ENCODE peak calls at places on chromosomes 5 and 9, in four cellular contexts. One of them, this sample, is unnamed.

GRCh38 chr5:5146530-5147160 is 6.5 kb downstream of the ADAMTS16 start:
- DNase-seq in Panc1: no peak
- DNase-seq in heart left ventricle: no peak
- DNase-seq in lower leg skin: no peak
- DNase-seq in this sample: peak; percentile 72

GRCh38 chr5:66436721-66437120 is 159.5 kb upstream of the MAST4 start:
- DNase-seq in lower leg skin: no peak
- DNase-seq in heart left ventricle: peak; percentile 37
- DNase-seq in Panc1: no peak
- DNase-seq in this sample: no peak

GRCh38 chr5:119328753-119329602 is 26.8 kb upstream of the TNFAIP8 start:
- DNase-seq in Panc1: no peak
- DNase-seq in heart left ventricle: no peak
- DNase-seq in lower leg skin: no peak
- DNase-seq in this sample: peak; percentile 46

GRCh38 chr9:126804198-126804695 is 593 bp upstream of the ZBTB43 start:
- DNase-seq in heart left ventricle: no peak
- DNase-seq in Panc1: no peak
- DNase-seq in lower leg skin: peak; percentile 43
- DNase-seq in this sample: no peak

GRCh38 chr9:752201-752600 is 89.3 kb upstream of the DMRT1 start:
- DNase-seq in lower leg skin: peak; percentile 76
- DNase-seq in Panc1: no peak
- DNase-seq in heart left ventricle: no peak
- DNase-seq in this sample: peak; percentile 98

GRCh38 chr9:117414220-117414905 is 494 bp downstream of the ASTN2 start:
- DNase-seq in lower leg skin: peak; percentile 80
- DNase-seq in heart left ventricle: peak; percentile 29
- DNase-seq in Panc1: no peak
- DNase-seq in this sample: peak; percentile 1

GRCh38 chr9:130343445-130343918 is 77.9 kb downstream of the HMCN2 start:
- DNase-seq in lower leg skin: no peak
- DNase-seq in Panc1: no peak
- DNase-seq in heart left ventricle: no peak
- DNase-seq in this sample: no peak

GRCh38 chr9:5453004-5453403 is 2.7 kb downstream of the CD274 start:
- DNase-seq in lower leg skin: no peak
- DNase-seq in Panc1: no peak
- DNase-seq in heart left ventricle: no peak
- DNase-seq in this sample: no peak

GRCh38 chr5:95924720-95925119 is 36.9 kb downstream of the ELL2 start:
- DNase-seq in lower leg skin: no peak
- DNase-seq in heart left ventricle: no peak
- DNase-seq in Panc1: no peak
- DNase-seq in this sample: no peak

GRCh38 chr9:107483666-107484065 is 5.9 kb downstream of the KLF4 start:
- DNase-seq in heart left ventricle: no peak
- DNase-seq in lower leg skin: peak; percentile 6
- DNase-seq in Panc1: no peak
- DNase-seq in this sample: peak; percentile 30
- H3K4me3 ChIP-seq in heart left ventricle: peak overlapping the region; percentile 77
- H3K4me3 ChIP-seq in lower leg skin: no peak overlapping the region
- H3K4me3 ChIP-seq in Panc1: no peak overlapping the region
- H3K4me3 ChIP-seq in this sample: no peak overlapping the region

GRCh38 chr5:123950701-123951100 is 438.7 kb downstream of the CSNK1G3 start:
- DNase-seq in heart left ventricle: no peak
- DNase-seq in lower leg skin: no peak
- DNase-seq in Panc1: no peak
- DNase-seq in this sample: peak; percentile 38

GRCh38 chr5:123949043-123949804 is 437.2 kb downstream of the CSNK1G3 start:
- DNase-seq in lower leg skin: no peak
- DNase-seq in heart left ventricle: no peak
- DNase-seq in Panc1: no peak
- DNase-seq in this sample: no peak

GRCh38 chr5:123951204-123951977 is 439.4 kb downstream of the CSNK1G3 start:
- DNase-seq in Panc1: peak; percentile 84
- DNase-seq in heart left ventricle: no peak
- DNase-seq in lower leg skin: no peak
- DNase-seq in this sample: peak; percentile 98

GRCh38 chr5:123947797-123948196 is 435.8 kb downstream of the CSNK1G3 start:
- DNase-seq in lower leg skin: no peak
- DNase-seq in Panc1: no peak
- DNase-seq in heart left ventricle: no peak
- DNase-seq in this sample: no peak

GRCh38 chr5:123949807-123950206 is 437.8 kb downstream of the CSNK1G3 start:
- DNase-seq in lower leg skin: no peak
- DNase-seq in heart left ventricle: no peak
- DNase-seq in Panc1: no peak
- DNase-seq in this sample: no peak
- TF ChIP-seq CTCF in lower leg skin: no peak
- TF ChIP-seq CTCF in heart left ventricle: no peak
- TF ChIP-seq CTCF in Panc1: no peak
- TF ChIP-seq CTCF in this sample: no peak

DNA sequence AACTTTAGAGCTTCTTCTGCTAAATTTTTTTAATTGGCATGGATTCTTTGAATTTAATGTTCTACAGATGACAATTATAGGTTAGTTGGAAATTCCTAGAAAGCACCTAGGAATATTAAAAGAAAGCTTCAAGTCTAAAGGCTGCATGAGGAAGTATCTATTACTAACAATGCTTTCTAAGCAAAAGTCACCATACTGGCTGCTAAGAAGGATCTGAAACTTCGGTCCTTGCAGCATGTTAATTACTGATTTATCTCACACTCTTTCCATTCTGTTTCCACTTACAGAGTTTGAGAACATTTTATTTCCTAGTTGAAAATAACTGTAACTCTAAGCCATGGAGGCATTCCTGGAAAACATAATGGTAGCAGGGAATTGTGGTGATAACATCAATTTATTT is 8.4 kb downstream of the SEMA6A start:
- DNase-seq in heart left ventricle: no peak
- DNase-seq in Panc1: no peak
- DNase-seq in lower leg skin: no peak
- DNase-seq in this sample: no peak
- H3K4me3 ChIP-seq in heart left ventricle: no peak overlapping the region
- H3K4me3 ChIP-seq in Panc1: no peak overlapping the region
- H3K4me3 ChIP-seq in lower leg skin: no peak overlapping the region
- H3K4me3 ChIP-seq in this sample: no peak overlapping the region

DNA sequence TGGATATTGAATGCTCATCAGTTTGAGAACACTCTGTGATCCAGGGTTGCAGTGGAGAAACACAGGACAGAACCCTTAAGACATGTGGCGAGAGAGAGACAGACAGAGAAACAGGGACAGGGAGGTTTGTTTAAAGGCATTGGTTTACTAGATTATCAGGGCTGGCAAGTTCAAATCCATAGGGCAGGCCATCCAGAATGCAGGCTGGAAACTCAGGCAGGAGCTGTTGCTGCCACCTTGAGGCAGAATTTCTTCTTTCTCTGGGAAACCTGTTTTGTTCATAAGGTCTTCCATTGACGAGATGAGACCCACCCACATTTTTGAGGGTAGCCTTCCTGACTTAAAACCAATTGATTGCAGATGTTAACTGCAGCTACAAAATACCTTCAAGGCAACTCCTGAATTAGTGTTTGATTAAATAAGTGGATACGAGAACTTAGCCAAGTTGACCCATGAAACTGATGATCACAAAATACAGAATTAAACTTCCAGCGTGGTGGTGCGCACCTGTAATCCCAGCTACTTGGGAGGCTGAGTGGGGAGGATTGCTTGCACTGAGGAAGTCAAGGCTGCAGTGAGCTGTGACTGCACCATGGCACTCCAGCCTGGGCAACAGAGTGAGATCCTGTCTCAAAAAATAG is 55.9 kb downstream of the NSUN2 start:
- DNase-seq in heart left ventricle: no peak
- DNase-seq in Panc1: peak; percentile 46
- DNase-seq in lower leg skin: peak; percentile 32
- DNase-seq in this sample: peak; percentile 66
- TF ChIP-seq CTCF in heart left ventricle: peak; percentile 37
- TF ChIP-seq CTCF in Panc1: peak; percentile 86
- TF ChIP-seq CTCF in lower leg skin: no peak
- TF ChIP-seq CTCF in this sample: peak; percentile 69

GRCh38 chr5:128919542-128919941 is 45.7 kb upstream of the SLC27A6 start:
- DNase-seq in Panc1: no peak
- DNase-seq in heart left ventricle: no peak
- DNase-seq in lower leg skin: no peak
- DNase-seq in this sample: no peak

DNA sequence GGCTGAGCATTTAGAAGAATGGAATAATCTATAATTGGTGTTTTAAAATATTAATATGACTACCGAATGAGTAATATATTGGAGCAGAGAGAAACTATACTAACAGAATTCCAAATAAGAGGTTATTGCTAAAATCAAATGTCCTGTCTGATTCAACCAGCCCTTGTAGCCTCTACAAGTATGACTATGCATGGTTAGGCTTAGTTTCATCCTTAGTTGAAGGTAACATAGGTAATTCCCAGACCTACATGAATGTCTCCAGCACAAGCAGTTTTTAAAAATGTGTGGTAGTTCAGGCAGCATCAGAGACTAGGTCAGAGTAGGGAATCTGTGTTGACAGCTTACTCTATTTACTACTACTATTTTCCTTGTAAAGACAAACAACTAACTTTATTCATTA is 51.7 kb upstream of the SLC27A6 start:
- DNase-seq in heart left ventricle: no peak
- DNase-seq in lower leg skin: no peak
- DNase-seq in Panc1: no peak
- DNase-seq in this sample: no peak
- H3K4me3 ChIP-seq in heart left ventricle: no peak overlapping the region
- H3K4me3 ChIP-seq in lower leg skin: no peak overlapping the region
- H3K4me3 ChIP-seq in Panc1: no peak overlapping the region
- H3K4me3 ChIP-seq in this sample: no peak overlapping the region

GRCh38 chr5:169226904-169227303 is 74.0 kb downstream of the SLIT3 start:
- DNase-seq in Panc1: no peak
- DNase-seq in lower leg skin: no peak
- DNase-seq in heart left ventricle: no peak
- DNase-seq in this sample: no peak
- TF ChIP-seq CTCF in Panc1: peak; percentile 17
- TF ChIP-seq CTCF in lower leg skin: no peak
- TF ChIP-seq CTCF in heart left ventricle: no peak
- TF ChIP-seq CTCF in this sample: peak; percentile 9

GRCh38 chr9:37921546-37922300 is 17.8 kb upstream of the SLC25A51 start:
- DNase-seq in Panc1: no peak
- DNase-seq in lower leg skin: peak; percentile 72
- DNase-seq in heart left ventricle: no peak
- DNase-seq in this sample: peak; percentile 46
- H3K4me3 ChIP-seq in Panc1: no peak overlapping the region
- H3K4me3 ChIP-seq in lower leg skin: no peak overlapping the region
- H3K4me3 ChIP-seq in heart left ventricle: no peak overlapping the region
- H3K4me3 ChIP-seq in this sample: no peak overlapping the region

GRCh38 chr5:122444411-122444810 is 132.4 kb downstream of the SNCAIP start:
- DNase-seq in lower leg skin: no peak
- DNase-seq in heart left ventricle: no peak
- DNase-seq in Panc1: no peak
- DNase-seq in this sample: no peak

GRCh38 chr5:122447941-122448340 is 135.9 kb downstream of the SNCAIP start:
- DNase-seq in heart left ventricle: no peak
- DNase-seq in lower leg skin: no peak
- DNase-seq in Panc1: no peak
- DNase-seq in this sample: no peak

GRCh38 chr5:122445070-122445469 is 133.0 kb downstream of the SNCAIP start:
- DNase-seq in lower leg skin: no peak
- DNase-seq in Panc1: no peak
- DNase-seq in heart left ventricle: no peak
- DNase-seq in this sample: no peak

GRCh38 chr5:122442938-122443337 is 130.9 kb downstream of the SNCAIP start:
- DNase-seq in heart left ventricle: no peak
- DNase-seq in Panc1: no peak
- DNase-seq in lower leg skin: no peak
- DNase-seq in this sample: no peak

GRCh38 chr5:122447072-122447471 is 135.0 kb downstream of the SNCAIP start:
- DNase-seq in lower leg skin: no peak
- DNase-seq in heart left ventricle: no peak
- DNase-seq in Panc1: no peak
- DNase-seq in this sample: no peak
- TF ChIP-seq CTCF in lower leg skin: no peak
- TF ChIP-seq CTCF in heart left ventricle: no peak
- TF ChIP-seq CTCF in Panc1: no peak
- TF ChIP-seq CTCF in this sample: no peak

GRCh38 chr5:111366388-111366787 is 142.2 kb downstream of the CAMK4 start:
- DNase-seq in Panc1: no peak
- DNase-seq in lower leg skin: no peak
- DNase-seq in heart left ventricle: no peak
- DNase-seq in this sample: no peak

GRCh38 chr5:111360173-111360572 is 136.0 kb downstream of the CAMK4 start:
- DNase-seq in Panc1: no peak
- DNase-seq in heart left ventricle: no peak
- DNase-seq in lower leg skin: no peak
- DNase-seq in this sample: no peak

GRCh38 chr5:111367081-111367480 is 142.9 kb downstream of the CAMK4 start:
- DNase-seq in Panc1: no peak
- DNase-seq in heart left ventricle: no peak
- DNase-seq in lower leg skin: no peak
- DNase-seq in this sample: peak; percentile 18

DNA sequence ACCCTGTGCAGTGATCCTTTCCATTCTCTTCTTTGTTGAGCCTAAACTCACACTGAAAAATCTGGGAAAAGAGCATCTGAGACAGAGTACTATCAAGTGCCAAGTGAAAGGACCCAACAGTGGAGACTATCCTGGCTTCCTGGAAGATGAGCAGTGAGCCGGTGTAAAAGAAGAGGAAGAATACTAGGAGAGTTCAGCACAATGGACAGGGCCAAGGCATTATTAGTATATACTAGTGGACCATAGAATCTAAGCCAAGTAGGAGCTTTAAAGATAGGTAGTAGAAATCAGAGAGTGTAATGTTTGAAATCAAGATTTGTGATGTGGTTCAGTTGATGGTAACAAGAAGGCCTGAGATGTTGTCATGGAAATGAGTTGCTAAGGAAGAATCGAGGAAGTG is 140.8 kb downstream of the CAMK4 start:
- DNase-seq in Panc1: no peak
- DNase-seq in heart left ventricle: no peak
- DNase-seq in lower leg skin: no peak
- DNase-seq in this sample: peak; percentile 17
- H3K4me3 ChIP-seq in Panc1: no peak overlapping the region
- H3K4me3 ChIP-seq in heart left ventricle: no peak overlapping the region
- H3K4me3 ChIP-seq in lower leg skin: no peak overlapping the region
- H3K4me3 ChIP-seq in this sample: no peak overlapping the region

This sample was measured in fibroblast of mammary gland.